ENCODE peak calls at places on chromosome 4, in six cellular contexts. N is hepatic stellate cell, C is AG08395, G is substantia nigra, H is endothelial cell, U is choroid plexus epithelial cell. B is an unnamed sample.

GRCh38 chr4:92047209-92047877 is 256.4 kb upstream of the GRID2 start:
- DNase-seq in N (no peak), C (no peak), G (no peak), H (no peak), U (peak), B (no peak)

GRCh38 chr4:52572936-52573485 is 86.1 kb downstream of the USP46 start:
- DNase-seq in N (peak), C (peak), G (no peak), H (no peak), U (peak), B (peak)

GRCh38 chr4:17066241-17066640 is 167.8 kb upstream of the LDB2 start:
- DNase-seq in N (no peak), C (peak), G (no peak), H (no peak), U (peak), B (peak)

GRCh38 chr4:84498203-84499026 is 677 bp downstream of the NKX6-1 start:
- DNase-seq in N (peak), C (peak), G (no peak), H (no peak), U (peak), B (peak)

GRCh38 chr4:8004066-8004465 is 64.4 kb upstream of the AFAP1 start:
- DNase-seq in N (no peak), C (no peak), G (no peak), H (no peak), U (no peak), B (no peak)

GRCh38 chr4:19729873-19730735 is 521.6 kb upstream of the SLIT2 start:
- DNase-seq in N (peak), C (peak), G (no peak), H (no peak), U (peak), B (peak)

GRCh38 chr4:167826281-167826680 is 266.1 kb upstream of the ANXA10 start:
- DNase-seq in N (no peak), C (no peak), G (no peak), H (no peak), U (peak), B (peak)

GRCh38 chr4:176084769-176085168 is 19.1 kb downstream of the WDR17 start:
- DNase-seq in N (no peak), C (no peak), G (no peak), H (no peak), U (no peak), B (no peak)

GRCh38 chr4:80183196-80184052 is 13.9 kb upstream of the PRDM8 start:
- DNase-seq in N (peak), C (peak), G (no peak), H (peak), U (no peak), B (peak)

GRCh38 chr4:124018383-124019317 is 622.1 kb downstream of the SPRY1 start:
- DNase-seq in N (peak), C (peak), G (no peak), H (no peak), U (peak), B (peak)

GRCh38 chr4:16693040-16693506 is 205.4 kb downstream of the LDB2 start:
- DNase-seq in N (no peak), C (no peak), G (no peak), H (no peak), U (no peak), B (no peak)

GRCh38 chr4:8525383-8526120 is 54.6 kb upstream of the GPR78 start:
- DNase-seq in N (peak), C (peak), G (no peak), H (no peak), U (peak), B (peak)

GRCh38 chr4:121706595-121707021 is 9.8 kb upstream of the ANXA5 start:
- DNase-seq in N (no peak), C (peak), G (no peak), H (no peak), U (peak), B (peak)

GRCh38 chr4:144499777-144500176 is 146.2 kb upstream of the HHIP start:
- DNase-seq in N (no peak), C (no peak), G (no peak), H (no peak), U (no peak), B (no peak)

GRCh38 chr4:88792268-88792781 is 94.7 kb upstream of the NAP1L5 start:
- DNase-seq in N (peak), C (peak), G (no peak), H (no peak), U (peak), B (peak)

GRCh38 chr4:174595141-174595929 is 73.0 kb upstream of the HPGD start:
- DNase-seq in N (no peak), C (no peak), G (no peak), H (no peak), U (no peak), B (no peak)

GRCh38 chr4:120000591-120001296 is 65.9 kb downstream of the MAD2L1 start:
- DNase-seq in N (no peak), C (no peak), G (no peak), H (no peak), U (no peak), B (no peak)

B was measured in EL.